ENCODE peak calls at places on chromosomes 12 and 14, in nine cellular contexts. W is body of pancreas, V is GM23338, B is ascending aorta, J is stomach, Z is ovary, A is prostate gland, Q is dorsolateral prefrontal cortex, F is AG04450. L is an unnamed sample.

GRCh38 chr12:124508323-124509096 is 58.9 kb downstream of the NCOR2 start:
- DNase-seq in F (no peak), V (no peak), Q (no peak), W (no peak), A (no peak), Z (no peak), J (no peak), B (no peak), L (no peak)

GRCh38 chr12:25797949-25798348 is 160.5 kb upstream of the RASSF8 start:
- DNase-seq in W (no peak), Q (no peak), J (no peak), F (no peak), Z (no peak), A (no peak), V (no peak), B (no peak), L (no peak)

GRCh38 chr12:101172316-101172715 is 37.7 kb downstream of the SLC5A8 start:
- DNase-seq in F (no peak), V (peak), Z (no peak), Q (no peak), B (no peak), A (no peak), J (no peak), W (no peak), L (no peak)

GRCh38 chr12:72523754-72524153 is 251.6 kb downstream of the TRHDE start:
- DNase-seq in J (no peak), B (no peak), V (no peak), Z (no peak), Q (no peak), W (no peak), F (no peak), A (no peak), L (no peak)

GRCh38 chr12:106246891-106247730 is 709 bp downstream of the CKAP4 start:
- DNase-seq in J (peak), B (no peak), V (peak), Q (no peak), A (peak), Z (peak), W (peak), F (no peak), L (peak)

GRCh38 chr14:100537701-100538565 is 49.3 kb downstream of the BEGAIN start:
- DNase-seq in Q (peak), A (no peak), J (no peak), Z (peak), F (no peak), V (peak), W (peak), B (no peak), L (peak)

GRCh38 chr14:89284368-89285058 is 132.5 kb downstream of the FOXN3 start:
- DNase-seq in B (peak), W (peak), A (no peak), J (peak), F (no peak), Q (no peak), Z (no peak), V (no peak), L (no peak)

GRCh38 chr14:20989787-20990600 is at the start of gene METTL17:
- DNase-seq in W (peak), B (peak), J (peak), V (peak), Q (peak), A (peak), F (peak), Z (peak), L (peak)

DNA sequence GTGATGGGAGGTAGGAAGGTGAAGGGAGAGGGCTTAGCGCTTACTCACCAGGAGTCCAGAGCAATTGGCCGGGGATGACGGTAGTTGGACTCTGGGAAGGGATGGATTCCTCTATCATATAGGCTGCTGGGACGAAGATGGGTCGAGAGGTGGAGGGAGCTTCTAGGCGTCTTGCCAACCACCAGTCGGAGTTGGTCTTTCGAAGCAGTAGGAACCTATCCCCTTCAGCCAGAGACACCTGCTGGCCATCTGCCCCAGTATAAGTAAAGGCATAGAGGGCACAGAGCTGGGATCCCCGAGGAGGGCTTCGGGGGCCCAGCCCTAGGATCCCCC is 657 bp downstream of the ARHGAP9 start:
- DNase-seq in B (no peak), Q (no peak), J (no peak), F (no peak), V (no peak), W (no peak), A (no peak), Z (no peak), L (no peak)
- H3K4me3 ChIP-seq in B (no peak), Q (no peak), J (peak), F (no peak), V (no peak), W (no peak), A (no peak), Z (no peak), L (peak)

GRCh38 chr12:54688309-54689033 is 40.3 kb upstream of the DCD start:
- DNase-seq in W (peak), Z (no peak), Q (no peak), A (no peak), V (no peak), B (no peak), F (no peak), J (peak), L (no peak)

GRCh38 chr12:54692353-54692752 is 44.2 kb upstream of the DCD start:
- DNase-seq in V (no peak), Z (no peak), J (no peak), A (no peak), F (no peak), B (no peak), W (no peak), Q (no peak), L (no peak)

GRCh38 chr12:54684636-54685630 is 36.8 kb upstream of the DCD start:
- DNase-seq in A (peak), W (peak), V (peak), Q (no peak), F (no peak), B (no peak), J (peak), Z (no peak), L (no peak)

GRCh38 chr12:54689034-54689372 is 40.8 kb upstream of the DCD start:
- DNase-seq in B (no peak), Z (no peak), Q (no peak), W (no peak), J (no peak), V (peak), A (no peak), F (no peak), L (no peak)

GRCh38 chr12:54689984-54690383 is 41.8 kb upstream of the DCD start:
- DNase-seq in J (no peak), V (peak), B (no peak), A (no peak), Z (no peak), Q (no peak), F (no peak), W (no peak), L (no peak)
- TF ChIP-seq CTCF in J (no peak), V (peak), B (no peak), A (no peak), Z (no peak), Q (no peak), F (peak), W (no peak), L (no peak)

DNA sequence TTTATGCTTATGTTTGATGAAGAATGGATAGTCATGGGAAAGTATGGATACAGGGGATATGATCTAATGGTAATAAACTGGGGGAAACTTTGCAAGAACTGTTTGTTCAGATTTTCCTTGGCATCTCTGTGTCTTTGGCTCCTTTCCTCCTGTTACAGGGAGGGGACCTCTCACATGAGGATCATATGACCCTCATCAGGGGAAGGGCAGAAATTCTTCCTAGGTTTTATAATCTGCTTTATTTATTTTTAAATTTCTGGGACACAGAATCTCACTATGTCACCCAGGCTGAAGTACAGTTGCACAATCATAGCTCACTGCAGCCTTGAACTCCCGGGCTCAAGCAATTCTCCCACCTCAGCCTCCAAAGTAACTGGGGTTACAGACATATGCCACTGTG is 526.5 kb downstream of the CCER1 start:
- DNase-seq in Q (no peak), F (no peak), W (no peak), Z (no peak), V (no peak), B (no peak), A (no peak), J (no peak), L (no peak)
- H3K27ac ChIP-seq in Q (no peak), F (no peak), W (no peak), Z (no peak), V (no peak), B (no peak), A (no peak), J (no peak), L (no peak)

DNA sequence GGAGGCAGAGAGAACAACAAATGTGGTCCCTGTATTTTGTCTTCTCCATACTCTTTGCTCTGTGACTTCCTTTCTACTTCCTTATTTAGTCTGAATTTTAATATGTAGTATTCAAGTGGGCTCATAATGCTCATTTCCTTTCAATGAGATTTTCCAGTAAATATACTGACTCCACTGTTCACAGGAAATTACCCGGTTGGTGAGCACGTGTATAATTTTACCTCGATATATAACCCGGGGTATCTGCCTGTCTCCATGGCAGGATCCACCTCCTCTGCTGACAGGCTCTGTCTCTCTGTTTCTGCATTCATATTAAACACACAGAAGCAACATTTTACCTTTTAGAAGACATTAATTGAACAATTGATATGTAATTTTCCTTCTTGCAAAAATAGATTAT is 166.0 kb downstream of the SLC38A4 start:
- DNase-seq in A (no peak), F (no peak), Q (no peak), W (no peak), J (no peak), B (no peak), V (no peak), Z (no peak), L (no peak)
- H3K4me3 ChIP-seq in A (no peak), F (no peak), Q (no peak), W (no peak), J (no peak), B (peak), V (no peak), Z (no peak), L (no peak)

GRCh38 chr12:67534671-67535070 is 113.9 kb upstream of the DYRK2 start:
- DNase-seq in Z (peak), W (no peak), Q (no peak), B (no peak), F (peak), V (no peak), J (no peak), A (no peak), L (no peak)
- TF ChIP-seq CTCF in Z (no peak), W (no peak), Q (no peak), B (no peak), F (no peak), V (no peak), J (no peak), A (no peak), L (no peak)

DNA sequence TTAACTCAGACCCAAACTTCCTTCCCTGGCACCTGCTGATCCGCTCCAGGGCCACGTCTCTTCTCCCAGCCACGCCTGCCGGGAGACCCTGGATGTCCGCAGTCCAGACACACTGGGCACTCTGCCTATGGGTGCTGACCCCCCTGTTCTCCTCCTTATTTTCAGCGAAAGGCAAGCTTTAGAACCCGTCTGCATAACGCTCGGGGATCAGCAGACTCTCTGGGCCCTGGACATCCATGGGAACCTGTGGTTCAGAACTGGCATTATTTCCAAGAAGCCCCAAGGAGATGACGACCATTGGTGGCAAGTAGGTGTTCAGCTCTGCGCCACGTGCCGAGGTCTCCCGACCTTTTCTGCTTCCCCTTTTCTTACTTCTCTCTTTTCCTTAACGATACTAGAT is 63.9 kb downstream of the ANKRD9 start:
- DNase-seq in V (no peak), Q (no peak), W (no peak), F (no peak), A (no peak), Z (no peak), J (no peak), B (no peak), L (no peak)
- H3K27ac ChIP-seq in V (no peak), Q (peak), W (no peak), F (no peak), A (no peak), Z (no peak), J (no peak), B (no peak), L (no peak)

DNA sequence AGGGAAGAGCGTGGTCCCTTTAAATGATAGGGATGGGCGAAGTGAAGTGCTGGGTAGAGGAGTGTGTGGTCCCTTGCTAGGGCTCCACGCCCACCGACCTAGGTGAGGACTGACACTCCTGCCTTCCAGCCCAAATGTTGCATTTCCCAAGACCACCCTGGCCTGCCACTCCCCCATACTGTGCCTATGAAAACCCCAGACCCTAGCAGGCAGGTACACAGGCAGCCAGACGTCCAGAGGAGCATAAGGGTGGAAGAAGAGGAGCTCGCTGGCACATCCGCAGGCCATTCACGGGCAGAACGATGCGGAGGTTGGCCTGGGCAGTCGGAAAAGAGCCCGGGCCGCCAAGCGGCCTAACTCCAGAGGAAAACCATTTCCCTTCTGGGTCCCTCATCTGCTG is 817 bp upstream of the IPO8 start:
- DNase-seq in Z (peak), A (no peak), F (no peak), V (peak), Q (no peak), J (no peak), B (no peak), W (no peak), L (peak)
- H3K4me3 ChIP-seq in Z (peak), A (no peak), F (peak), V (peak), Q (peak), J (peak), B (peak), W (no peak), L (peak)